ENCODE peak calls at places on chromosome 7, in nine cellular contexts. M is GM23338, E is hepatocyte, A is neural progenitor cell, P is HCT116, F is PC-3, Y is SK-N-SH, G is MM.1S, Z is OCI-LY7. C is an unnamed sample.

GRCh38 chr7:84469034-84469433 is 274.4 kb upstream of the SEMA3A start:
- DNase-seq in E (no peak), F (no peak), Y (no peak), M (no peak), Z (no peak), G (no peak), P (no peak), A (no peak), C (no peak)

GRCh38 chr7:80478683-80479082 is 33.2 kb downstream of the GNAT3 start:
- DNase-seq in P (no peak), G (no peak), E (no peak), F (peak), M (peak), A (no peak), Z (no peak), Y (no peak), C (peak)

GRCh38 chr7:20298486-20298901 is 32.2 kb upstream of the ITGB8 start:
- DNase-seq in M (no peak), Z (no peak), Y (no peak), F (no peak), E (no peak), P (no peak), A (no peak), G (no peak), C (peak)

GRCh38 chr7:133401225-133401624 is 148.3 kb downstream of the EXOC4 start:
- DNase-seq in E (no peak), G (no peak), A (no peak), Y (no peak), M (no peak), P (no peak), F (no peak), Z (no peak), C (no peak)

GRCh38 chr7:131602994-131603372 is 46.6 kb upstream of the PODXL start:
- DNase-seq in Z (no peak), M (no peak), E (no peak), G (no peak), A (no peak), P (no peak), Y (no peak), F (no peak), C (peak)

GRCh38 chr7:134298902-134299683 is 17.6 kb downstream of the SLC35B4 start:
- DNase-seq in Y (peak), A (no peak), G (peak), E (peak), M (no peak), P (no peak), Z (no peak), F (no peak), C (no peak)

GRCh38 chr7:22425361-22425760 is 68.4 kb upstream of the RAPGEF5 start:
- DNase-seq in E (no peak), F (no peak), G (no peak), A (no peak), P (no peak), Y (no peak), Z (peak), M (no peak), C (no peak)

GRCh38 chr7:131008840-131009651 is 275.0 kb upstream of the KLF14 start:
- DNase-seq in Y (no peak), F (peak), G (no peak), A (no peak), Z (no peak), M (no peak), E (no peak), P (no peak), C (peak)

GRCh38 chr7:29946428-29947186 is 43.0 kb downstream of the SCRN1 start:
- DNase-seq in G (no peak), E (no peak), A (no peak), Z (peak), F (peak), Y (peak), M (peak), P (peak), C (peak)

GRCh38 chr7:128406986-128407589 is 2.7 kb downstream of the IMPDH1 start:
- DNase-seq in G (no peak), P (no peak), E (no peak), M (no peak), Y (peak), F (no peak), A (no peak), Z (no peak), C (no peak)

GRCh38 chr7:1236132-1236655 is 3.5 kb downstream of the UNCX start:
- DNase-seq in E (no peak), F (no peak), M (peak), P (no peak), Y (no peak), A (peak), G (no peak), Z (no peak), C (no peak)

GRCh38 chr7:22255834-22256233 is 101.1 kb downstream of the RAPGEF5 start:
- DNase-seq in P (no peak), G (peak), A (peak), Y (no peak), E (peak), F (no peak), Z (no peak), M (peak), C (no peak)

GRCh38 chr7:16891874-16892620 is 10.3 kb upstream of the AGR3 start:
- DNase-seq in P (no peak), G (no peak), F (peak), A (no peak), E (no peak), Z (no peak), M (no peak), Y (no peak), C (no peak)

GRCh38 chr7:117098457-117098856 is 145.2 kb downstream of the ST7 start:
- DNase-seq in Z (no peak), G (no peak), Y (no peak), E (no peak), M (no peak), A (no peak), F (peak), P (no peak), C (peak)

GRCh38 chr7:139648617-139648932 is 125.1 kb downstream of the CLEC2L start:
- DNase-seq in A (no peak), F (no peak), Y (no peak), E (no peak), Z (no peak), P (no peak), M (peak), G (no peak), C (no peak)

GRCh38 chr7:75056476-75056875 is 17.1 kb downstream of the RCC1L start:
- DNase-seq in M (no peak), F (no peak), E (no peak), P (no peak), Z (no peak), G (no peak), Y (no peak), A (no peak), C (peak)

GRCh38 chr7:138538518-138538917 is 78.5 kb downstream of the TRIM24 start:
- DNase-seq in E (no peak), P (no peak), G (no peak), Y (no peak), Z (no peak), A (no peak), F (no peak), M (no peak), C (no peak)

GRCh38 chr7:141974831-141975230 is 1.3 kb upstream of the TAS2R38 start:
- DNase-seq in Y (no peak), Z (peak), P (peak), G (peak), A (peak), E (peak), M (peak), F (peak), C (peak)

GRCh38 chr7:69276011-69276729 is 322.1 kb upstream of the AUTS2 start:
- DNase-seq in F (no peak), E (peak), Z (no peak), Y (no peak), A (no peak), P (no peak), G (no peak), M (no peak), C (no peak)

GRCh38 chr7:30159698-30160143 is 24.9 kb downstream of the MTURN start:
- DNase-seq in G (peak), A (no peak), M (peak), Y (peak), Z (peak), E (peak), P (no peak), F (peak), C (peak)

GRCh38 chr7:80136276-80137045 is 1.8 kb downstream of the GNAI1 start:
- DNase-seq in P (no peak), Y (no peak), M (no peak), G (no peak), Z (no peak), E (peak), A (peak), F (peak), C (peak)

GRCh38 chr7:150856303-150857275 is 4.3 kb downstream of the AOC1 start:
- DNase-seq in M (no peak), A (no peak), P (no peak), E (no peak), Z (no peak), F (no peak), Y (no peak), G (no peak), C (no peak)

GRCh38 chr7:136528329-136528728 is 340.1 kb upstream of the CHRM2 start:
- DNase-seq in G (no peak), E (peak), M (no peak), Z (no peak), A (no peak), P (no peak), F (peak), Y (no peak), C (peak)

GRCh38 chr7:148547946-148548345 is 42.6 kb upstream of the C7orf33 start:
- DNase-seq in A (no peak), G (peak), E (no peak), M (no peak), Z (no peak), F (no peak), Y (no peak), P (no peak), C (no peak)

GRCh38 chr7:149772821-149773425 is 465 bp downstream of the ZNF467 start:
- DNase-seq in P (no peak), Z (peak), E (peak), F (peak), M (peak), G (peak), A (peak), Y (no peak), C (peak)

GRCh38 chr7:142711722-142712616 is 37.3 kb upstream of the PRSS1 start:
- DNase-seq in F (peak), P (peak), G (peak), A (peak), M (peak), Z (peak), E (peak), Y (peak), C (peak)

GRCh38 chr7:151758994-151759540 is 117.8 kb downstream of the PRKAG2 start:
- DNase-seq in A (no peak), P (no peak), Z (no peak), G (no peak), M (no peak), Y (no peak), E (no peak), F (no peak), C (no peak)

DNA sequence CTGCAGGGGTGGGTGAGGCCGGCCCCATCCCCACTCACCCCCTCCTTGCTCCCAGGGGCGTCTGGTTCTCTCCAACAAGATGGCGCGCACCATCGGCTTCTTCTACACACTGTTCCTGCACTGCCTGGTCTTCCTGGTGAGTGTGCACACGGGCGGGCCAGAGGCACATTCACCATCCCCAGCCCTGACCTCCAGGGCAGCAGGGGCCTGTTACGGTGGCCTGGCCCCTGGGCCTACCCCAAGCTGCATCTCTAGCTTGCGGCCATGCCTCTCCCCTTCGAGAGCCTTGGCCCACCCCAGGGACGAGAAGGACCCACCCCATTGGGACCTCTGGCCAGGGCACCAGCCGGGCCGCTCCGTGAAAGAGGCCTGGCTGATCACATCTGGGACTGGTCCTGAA is 4.9 kb upstream of the SH2B2 start:
- DNase-seq in E (no peak), A (no peak), Y (no peak), P (no peak), M (no peak), G (no peak), F (no peak), Z (no peak), C (no peak)
- TF ChIP-seq EZH2phosphoT487 in E (no peak), A (no peak), Y (no peak), P (no peak), M (no peak), G (no peak), F (no peak), Z (no peak), C (no peak)

GRCh38 chr7:25476863-25477262 is 248.6 kb upstream of the NPVF start:
- DNase-seq in Y (no peak), E (no peak), Z (no peak), M (no peak), F (no peak), A (no peak), P (no peak), G (no peak), C (no peak)
- TF ChIP-seq EZH2phosphoT487 in Y (no peak), E (no peak), Z (no peak), M (no peak), F (no peak), A (no peak), P (no peak), G (no peak), C (no peak)

DNA sequence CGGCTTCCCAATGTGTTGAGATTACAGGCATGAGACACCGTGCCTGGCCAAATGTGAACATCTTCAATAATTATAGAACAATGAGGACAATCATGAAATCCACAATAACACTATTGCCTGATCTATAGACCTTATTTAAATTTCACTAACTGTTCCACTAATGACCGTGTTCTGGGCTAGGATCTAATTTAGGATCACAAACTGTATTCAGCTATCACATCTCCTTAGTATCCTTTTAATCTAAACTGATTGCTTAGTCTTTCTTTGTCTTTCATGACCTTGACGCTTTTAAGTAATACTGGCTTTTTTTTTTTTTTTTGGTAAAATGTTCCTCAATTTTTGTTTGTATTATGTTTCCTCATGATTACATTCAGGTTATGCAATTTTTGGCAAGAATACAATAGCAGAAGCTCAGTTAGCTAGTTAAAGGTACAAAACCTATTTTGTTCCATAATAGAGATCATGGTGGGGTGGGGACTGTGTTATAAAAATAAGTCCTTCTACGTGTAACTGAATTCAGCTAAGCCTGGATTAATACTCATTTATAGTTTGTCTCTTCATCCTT is 158.4 kb downstream of the AOAH start:
- DNase-seq in E (no peak), A (no peak), Z (no peak), Y (no peak), F (no peak), P (no peak), G (no peak), M (no peak), C (no peak)
- TF ChIP-seq EZH2phosphoT487 in E (no peak), A (no peak), Z (no peak), Y (no peak), F (no peak), P (no peak), G (no peak), M (no peak), C (no peak)

DNA sequence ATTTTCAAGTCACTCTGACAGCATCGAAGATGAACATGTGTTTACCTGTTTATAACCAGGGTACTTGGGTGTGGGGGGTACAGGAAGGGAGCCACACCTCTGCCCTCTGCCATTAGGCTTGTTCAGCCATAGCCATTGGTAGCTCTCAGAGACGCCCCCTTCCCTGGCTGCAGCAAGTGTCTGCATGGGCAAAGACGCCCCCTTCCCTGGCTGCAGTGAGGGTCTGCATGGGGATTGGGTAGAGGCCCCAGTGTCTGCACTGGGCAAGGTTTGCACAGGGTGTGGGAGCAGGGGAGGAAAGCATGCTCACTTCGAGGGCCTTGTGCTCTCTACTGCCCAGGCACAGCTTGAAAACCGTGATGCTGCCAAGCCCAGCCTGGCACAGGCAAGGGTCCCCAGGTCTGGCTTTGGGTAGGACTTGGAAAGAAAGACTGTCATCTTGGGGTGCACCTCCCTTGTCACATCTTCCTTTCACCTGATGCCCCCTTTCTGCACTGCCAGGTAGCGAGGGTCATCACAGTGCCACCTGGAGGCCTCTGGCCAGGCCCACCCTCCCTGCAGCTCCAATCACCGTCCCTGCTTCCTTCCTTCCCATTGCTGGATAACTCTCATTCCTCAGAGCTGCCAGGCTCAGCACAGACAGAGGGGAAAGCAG is 3.7 kb downstream of the TMEM225B start:
- DNase-seq in F (no peak), A (peak), M (peak), E (no peak), Y (no peak), Z (no peak), P (no peak), G (no peak), C (no peak)
- TF ChIP-seq EZH2phosphoT487 in F (no peak), A (no peak), M (no peak), E (no peak), Y (no peak), Z (no peak), P (no peak), G (no peak), C (no peak)

GRCh38 chr7:112204072-112204775 is 2.0 kb downstream of the DOCK4 start:
- DNase-seq in P (no peak), F (peak), Y (peak), E (no peak), A (peak), Z (no peak), G (no peak), M (peak), C (peak)

GRCh38 chr7:112206238-112207105 is at the start of the genes DOCK4 and ZNF277:
- DNase-seq in M (peak), E (peak), Z (peak), P (peak), F (peak), A (peak), G (peak), Y (peak), C (peak)

GRCh38 chr7:112207106-112207592 is 654 bp downstream of the ZNF277 start:
- DNase-seq in Z (peak), A (no peak), P (no peak), Y (peak), G (peak), E (no peak), F (peak), M (no peak), C (no peak)

GRCh38 chr7:112204776-112205347 is 1.3 kb downstream of the DOCK4 start:
- DNase-seq in M (no peak), E (peak), F (peak), G (peak), Z (peak), A (peak), Y (no peak), P (no peak), C (peak)

DNA sequence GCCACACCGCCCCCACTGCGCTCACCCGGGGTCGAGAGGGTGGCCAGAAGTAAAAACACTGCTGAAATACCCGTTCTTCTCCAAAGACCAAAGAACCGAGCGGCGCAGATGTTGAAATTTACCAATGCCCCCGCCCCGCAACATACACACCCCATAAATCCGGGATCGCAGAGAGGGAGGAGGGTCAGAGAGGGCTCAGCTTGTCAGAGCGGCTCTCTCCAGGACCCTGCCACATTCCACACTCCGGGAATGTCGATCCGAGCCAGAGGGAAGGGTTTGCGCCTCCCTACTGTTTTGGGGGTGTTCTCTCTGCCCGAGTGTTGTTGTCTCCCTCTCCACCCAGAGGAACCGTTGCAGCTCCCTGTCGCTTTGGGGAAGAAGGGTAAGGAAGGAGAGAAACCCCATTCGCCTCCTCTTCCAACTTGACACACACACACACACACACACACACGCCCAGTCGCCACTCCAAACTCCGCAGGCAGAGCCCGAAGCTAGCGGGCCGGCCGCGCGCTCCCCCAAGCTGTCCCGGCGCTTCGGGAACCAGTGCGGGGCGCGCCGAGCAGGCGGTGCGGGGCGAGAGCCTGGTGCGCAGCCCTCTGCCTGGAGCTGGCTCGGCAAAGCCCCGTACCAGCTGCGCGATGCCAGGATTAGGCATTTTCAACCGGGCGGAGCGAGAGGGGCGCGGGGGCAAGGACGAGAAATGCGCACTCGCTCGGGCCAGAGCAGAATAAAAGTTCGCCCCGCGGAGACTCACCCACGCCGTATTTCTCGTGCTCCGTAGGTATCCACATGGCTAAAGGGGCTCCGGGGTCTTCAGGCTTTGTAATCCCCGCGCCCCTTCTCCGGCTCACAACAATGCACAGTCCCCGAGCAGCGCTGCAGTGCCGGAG is 606 bp downstream of the DOCK4 start:
- DNase-seq in P (peak), E (peak), M (peak), A (peak), Z (peak), G (peak), F (peak), Y (peak), C (peak)
- TF ChIP-seq EZH2phosphoT487 in P (no peak), E (no peak), M (no peak), A (no peak), Z (no peak), G (no peak), F (no peak), Y (no peak), C (no peak)

DNA sequence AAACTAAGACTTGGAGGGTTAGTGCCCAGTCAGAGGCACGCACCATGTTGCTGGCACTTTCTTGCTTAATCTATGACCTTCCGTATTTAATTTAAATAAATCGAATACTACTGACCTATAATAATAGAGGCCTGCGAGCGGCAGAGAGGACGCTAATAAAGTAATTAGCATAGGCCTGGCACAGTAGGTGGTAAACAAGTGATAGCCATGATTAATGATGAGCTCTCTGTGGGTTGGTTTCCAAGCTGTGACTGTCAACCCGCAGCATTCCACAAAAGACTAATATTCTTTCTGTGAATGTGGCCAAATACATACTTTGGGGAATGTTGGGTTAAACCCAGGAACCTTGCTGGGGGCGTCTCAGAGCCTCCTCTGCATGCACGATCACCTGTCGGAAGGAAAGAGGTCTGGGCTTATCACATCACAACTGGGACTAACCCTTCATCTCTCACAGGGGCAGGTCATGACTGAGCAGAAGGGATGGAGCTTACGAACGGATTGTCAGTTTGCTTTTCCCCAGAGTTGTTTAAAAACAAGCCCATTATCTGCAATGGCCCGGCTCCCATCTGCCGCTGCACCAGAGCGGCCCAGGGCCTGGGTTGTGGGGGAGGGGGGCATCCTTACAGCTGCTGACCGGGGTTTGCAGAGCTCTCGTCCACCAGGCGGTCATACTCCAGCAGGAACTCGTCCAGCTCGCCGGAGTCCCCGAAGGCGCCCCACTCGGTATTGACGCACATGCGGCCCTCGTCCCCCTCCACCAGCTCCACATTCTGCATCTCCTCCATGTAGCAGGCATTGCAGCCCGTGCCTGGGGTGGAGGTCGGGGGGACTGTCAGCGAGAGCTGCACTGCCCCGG is 6.1 kb upstream of the MYL7 start:
- DNase-seq in F (no peak), A (peak), P (no peak), Z (no peak), G (no peak), E (peak), M (peak), Y (peak), C (no peak)
- TF ChIP-seq EZH2phosphoT487 in F (no peak), A (no peak), P (no peak), Z (no peak), G (no peak), E (no peak), M (no peak), Y (no peak), C (no peak)

C was measured in GM23248.